ENCODE peak calls at places on chromosomes 1 and 21, in five cellular contexts. One of them, this sample, is unnamed.

GRCh38 chr1:24501371-24502167 is 1.1 kb upstream of the RCAN3 start:
- DNase-seq in GM23338: peak; percentile 46
- DNase-seq in HCT116: no peak
- DNase-seq in MM.1S: peak; percentile 76
- DNase-seq in neural progenitor cell: no peak
- DNase-seq in this sample: peak; percentile 62

GRCh38 chr21:42365770-42366169 is 565 bp downstream of the TFF1 start:
- DNase-seq in GM23338: no peak
- DNase-seq in HCT116: no peak
- DNase-seq in MM.1S: no peak
- DNase-seq in neural progenitor cell: no peak
- DNase-seq in this sample: no peak

GRCh38 chr1:170723518-170723917 is 59.6 kb downstream of the PRRX1 start:
- DNase-seq in GM23338: no peak
- DNase-seq in HCT116: no peak
- DNase-seq in MM.1S: no peak
- DNase-seq in neural progenitor cell: no peak
- DNase-seq in this sample: no peak

GRCh38 chr1:9822897-9823692 is 670 bp downstream of the CLSTN1 start:
- DNase-seq in GM23338: peak; percentile 56
- DNase-seq in HCT116: no peak
- DNase-seq in MM.1S: peak; percentile 41
- DNase-seq in neural progenitor cell: peak; percentile 59
- DNase-seq in this sample: peak; percentile 60

GRCh38 chr1:171948491-171948890 is 107.2 kb downstream of the DNM3 start:
- DNase-seq in GM23338: peak; percentile 24
- DNase-seq in HCT116: no peak
- DNase-seq in MM.1S: no peak
- DNase-seq in neural progenitor cell: no peak
- DNase-seq in this sample: peak; percentile 46

GRCh38 chr1:205963352-205963751 is 20.1 kb upstream of the SLC26A9 start:
- DNase-seq in GM23338: no peak
- DNase-seq in HCT116: no peak
- DNase-seq in MM.1S: no peak
- DNase-seq in neural progenitor cell: no peak
- DNase-seq in this sample: peak; percentile 95

GRCh38 chr21:45460011-45460565 is 55.1 kb downstream of the COL18A1 start:
- DNase-seq in GM23338: no peak
- DNase-seq in HCT116: no peak
- DNase-seq in MM.1S: no peak
- DNase-seq in neural progenitor cell: no peak
- DNase-seq in this sample: no peak

GRCh38 chr21:42401164-42401563 is 2.5 kb upstream of the UBASH3A start:
- DNase-seq in GM23338: no peak
- DNase-seq in HCT116: no peak
- DNase-seq in MM.1S: no peak
- DNase-seq in neural progenitor cell: no peak
- DNase-seq in this sample: peak; percentile 27

GRCh38 chr1:197465528-197466205 is 197.6 kb downstream of the CRB1 start:
- DNase-seq in GM23338: no peak
- DNase-seq in HCT116: no peak
- DNase-seq in MM.1S: peak; percentile 69
- DNase-seq in neural progenitor cell: no peak
- DNase-seq in this sample: no peak

GRCh38 chr1:46480959-46481646 is 8.5 kb upstream of the DMBX1 start:
- DNase-seq in GM23338: no peak
- DNase-seq in HCT116: no peak
- DNase-seq in MM.1S: no peak
- DNase-seq in neural progenitor cell: no peak
- DNase-seq in this sample: peak; percentile 34

GRCh38 chr21:40714516-40714915 is 132.4 kb downstream of the DSCAM start:
- DNase-seq in GM23338: no peak
- DNase-seq in HCT116: no peak
- DNase-seq in MM.1S: no peak
- DNase-seq in neural progenitor cell: no peak
- DNase-seq in this sample: no peak

GRCh38 chr21:45737485-45738166 is 94.1 kb downstream of the PCBP3 start:
- DNase-seq in GM23338: no peak
- DNase-seq in HCT116: no peak
- DNase-seq in MM.1S: no peak
- DNase-seq in neural progenitor cell: no peak
- DNase-seq in this sample: no peak

GRCh38 chr1:247906504-247907047 is 11.2 kb downstream of the OR2W3 start:
- DNase-seq in GM23338: peak; percentile 84
- DNase-seq in HCT116: no peak
- DNase-seq in MM.1S: peak; percentile 18
- DNase-seq in neural progenitor cell: no peak
- DNase-seq in this sample: peak; percentile 9

GRCh38 chr1:15578921-15579682 is 5.7 kb downstream of the AGMAT start:
- DNase-seq in GM23338: no peak
- DNase-seq in HCT116: no peak
- DNase-seq in MM.1S: peak; percentile 38
- DNase-seq in neural progenitor cell: no peak
- DNase-seq in this sample: no peak

GRCh38 chr1:157983787-157984186 is 9.7 kb upstream of the KIRREL1 start:
- DNase-seq in GM23338: no peak
- DNase-seq in HCT116: no peak
- DNase-seq in MM.1S: no peak
- DNase-seq in neural progenitor cell: no peak
- DNase-seq in this sample: no peak

GRCh38 chr1:184684285-184685077 is 70.2 kb downstream of the EDEM3 start:
- DNase-seq in GM23338: no peak
- DNase-seq in HCT116: no peak
- DNase-seq in MM.1S: no peak
- DNase-seq in neural progenitor cell: no peak
- DNase-seq in this sample: peak; percentile 6

GRCh38 chr1:229882621-229883020 is 184.4 kb upstream of the GALNT2 start:
- DNase-seq in GM23338: no peak
- DNase-seq in HCT116: no peak
- DNase-seq in MM.1S: no peak
- DNase-seq in neural progenitor cell: no peak
- DNase-seq in this sample: no peak

GRCh38 chr1:210402560-210402959 is 73.9 kb downstream of the HHAT start:
- DNase-seq in GM23338: no peak
- DNase-seq in HCT116: no peak
- DNase-seq in MM.1S: no peak
- DNase-seq in neural progenitor cell: no peak
- DNase-seq in this sample: no peak

GRCh38 chr1:18201997-18202719 is 94.6 kb downstream of the IGSF21 start:
- DNase-seq in GM23338: no peak
- DNase-seq in HCT116: no peak
- DNase-seq in MM.1S: no peak
- DNase-seq in neural progenitor cell: no peak
- DNase-seq in this sample: no peak

GRCh38 chr1:24503003-24503751 is 541 bp downstream of the RCAN3 start:
- DNase-seq in GM23338: peak; percentile 45
- DNase-seq in HCT116: no peak
- DNase-seq in MM.1S: peak; percentile 17
- DNase-seq in neural progenitor cell: peak; percentile 42
- DNase-seq in this sample: no peak

GRCh38 chr1:243513726-243514491 is 258.1 kb downstream of the SDCCAG8 start:
- DNase-seq in GM23338: no peak
- DNase-seq in HCT116: no peak
- DNase-seq in MM.1S: peak; percentile 71
- DNase-seq in neural progenitor cell: no peak
- DNase-seq in this sample: peak; percentile 49

DNA sequence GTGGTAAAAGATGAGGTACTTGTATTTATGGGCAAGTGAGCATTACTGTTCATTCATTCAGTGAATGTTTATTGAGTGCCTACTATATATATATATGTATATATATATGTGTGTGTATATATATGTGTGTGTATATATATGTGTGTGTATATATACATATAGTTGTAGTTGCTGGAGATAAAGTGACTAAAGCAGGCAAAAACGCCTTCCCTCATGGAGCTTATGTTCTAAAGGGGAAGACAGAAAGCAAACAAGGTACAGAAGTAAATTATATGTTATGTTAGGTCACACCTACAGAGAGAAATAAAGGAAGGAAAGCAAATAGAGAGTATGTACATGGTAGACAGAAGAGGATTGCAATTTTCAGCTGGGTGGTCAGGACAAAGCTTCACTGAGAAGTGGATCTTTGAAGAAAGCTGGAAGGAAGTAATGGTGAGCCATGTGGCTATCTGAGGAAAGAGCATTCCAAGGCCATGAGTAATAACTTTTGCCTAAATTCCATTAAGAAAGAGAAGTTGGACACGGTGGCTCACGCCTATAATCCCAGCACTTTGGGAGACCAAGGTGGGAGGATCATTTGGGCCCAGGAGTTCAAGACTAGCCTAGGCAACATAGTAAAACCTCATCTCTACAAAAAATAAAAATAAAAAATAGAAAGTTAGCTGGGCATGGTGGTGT is 33.5 kb upstream of the KLF17 start:
- DNase-seq in GM23338: no peak
- DNase-seq in HCT116: peak; percentile 16
- DNase-seq in MM.1S: no peak
- DNase-seq in neural progenitor cell: no peak
- DNase-seq in this sample: peak; percentile 83
- TF ChIP-seq EZH2phosphoT487 in GM23338: no peak
- TF ChIP-seq EZH2phosphoT487 in HCT116: no peak
- TF ChIP-seq EZH2phosphoT487 in MM.1S: no peak
- TF ChIP-seq EZH2phosphoT487 in neural progenitor cell: no peak
- TF ChIP-seq EZH2phosphoT487 in this sample: no peak

GRCh38 chr1:181476581-181476980 is 6.7 kb upstream of the CACNA1E start:
- DNase-seq in GM23338: no peak
- DNase-seq in HCT116: no peak
- DNase-seq in MM.1S: no peak
- DNase-seq in neural progenitor cell: no peak
- DNase-seq in this sample: no peak

GRCh38 chr1:181475580-181475979 is 7.7 kb upstream of the CACNA1E start:
- DNase-seq in GM23338: no peak
- DNase-seq in HCT116: no peak
- DNase-seq in MM.1S: no peak
- DNase-seq in neural progenitor cell: no peak
- DNase-seq in this sample: no peak

GRCh38 chr1:181482521-181483083 is 715 bp upstream of the CACNA1E start:
- DNase-seq in GM23338: peak; percentile 80
- DNase-seq in HCT116: no peak
- DNase-seq in MM.1S: peak; percentile 38
- DNase-seq in neural progenitor cell: peak; percentile 85
- DNase-seq in this sample: peak; percentile 53

GRCh38 chr1:181482001-181482430 is 1.3 kb upstream of the CACNA1E start:
- DNase-seq in GM23338: peak; percentile 40
- DNase-seq in HCT116: no peak
- DNase-seq in MM.1S: no peak
- DNase-seq in neural progenitor cell: no peak
- DNase-seq in this sample: no peak

DNA sequence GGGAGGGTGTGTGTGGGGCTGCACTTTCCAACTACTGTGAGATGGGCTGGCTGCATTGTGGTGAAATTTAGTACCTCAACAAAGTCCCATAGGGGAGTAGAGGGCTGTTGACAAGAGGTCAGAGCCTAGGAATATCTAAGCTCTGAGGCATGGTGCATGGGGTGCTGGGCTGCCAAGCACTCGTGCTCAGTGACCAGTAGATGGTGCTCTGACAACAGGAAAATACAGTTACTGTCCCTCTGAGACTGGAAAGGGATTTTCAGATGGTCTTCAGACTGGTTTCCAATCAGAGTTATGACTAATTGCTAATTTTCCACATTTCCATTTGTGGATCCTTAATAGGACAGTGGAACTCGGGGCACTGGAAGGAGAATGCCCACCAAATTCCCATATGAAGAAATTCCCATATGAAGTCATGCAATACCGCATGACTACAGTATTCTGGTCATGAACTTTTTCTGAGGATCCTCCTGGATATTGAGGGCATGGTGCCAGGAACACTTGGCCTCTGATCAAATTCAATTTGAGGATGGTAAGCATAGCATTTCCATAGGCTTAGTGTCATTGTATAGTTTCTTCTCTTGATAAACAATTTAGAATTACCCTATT is 4.1 kb upstream of the CACNA1E start:
- DNase-seq in GM23338: peak; percentile 79
- DNase-seq in HCT116: peak; percentile 59
- DNase-seq in MM.1S: peak; percentile 67
- DNase-seq in neural progenitor cell: peak; percentile 84
- DNase-seq in this sample: peak; percentile 79
- TF ChIP-seq EZH2phosphoT487 in GM23338: no peak
- TF ChIP-seq EZH2phosphoT487 in HCT116: no peak
- TF ChIP-seq EZH2phosphoT487 in MM.1S: no peak
- TF ChIP-seq EZH2phosphoT487 in neural progenitor cell: no peak
- TF ChIP-seq EZH2phosphoT487 in this sample: no peak

GRCh38 chr1:180724055-180724454 is 92.2 kb downstream of the XPR1 start:
- DNase-seq in GM23338: no peak
- DNase-seq in HCT116: no peak
- DNase-seq in MM.1S: no peak
- DNase-seq in neural progenitor cell: no peak
- DNase-seq in this sample: no peak
- TF ChIP-seq EZH2phosphoT487 in GM23338: no peak
- TF ChIP-seq EZH2phosphoT487 in HCT116: no peak
- TF ChIP-seq EZH2phosphoT487 in MM.1S: no peak
- TF ChIP-seq EZH2phosphoT487 in neural progenitor cell: no peak
- TF ChIP-seq EZH2phosphoT487 in this sample: no peak

GRCh38 chr1:224519874-224520273 is 85.3 kb upstream of the WDR26 start:
- DNase-seq in GM23338: no peak
- DNase-seq in HCT116: no peak
- DNase-seq in MM.1S: no peak
- DNase-seq in neural progenitor cell: no peak
- DNase-seq in this sample: peak; percentile 51

GRCh38 chr1:224520808-224521207 is 86.2 kb upstream of the WDR26 start:
- DNase-seq in GM23338: no peak
- DNase-seq in HCT116: no peak
- DNase-seq in MM.1S: no peak
- DNase-seq in neural progenitor cell: no peak
- DNase-seq in this sample: no peak

GRCh38 chr1:224523676-224524075 is 89.1 kb upstream of the WDR26 start:
- DNase-seq in GM23338: no peak
- DNase-seq in HCT116: no peak
- DNase-seq in MM.1S: no peak
- DNase-seq in neural progenitor cell: no peak
- DNase-seq in this sample: no peak

GRCh38 chr1:224524679-224525078 is 90.1 kb upstream of the WDR26 start:
- DNase-seq in GM23338: no peak
- DNase-seq in HCT116: no peak
- DNase-seq in MM.1S: no peak
- DNase-seq in neural progenitor cell: no peak
- DNase-seq in this sample: peak; percentile 77

DNA sequence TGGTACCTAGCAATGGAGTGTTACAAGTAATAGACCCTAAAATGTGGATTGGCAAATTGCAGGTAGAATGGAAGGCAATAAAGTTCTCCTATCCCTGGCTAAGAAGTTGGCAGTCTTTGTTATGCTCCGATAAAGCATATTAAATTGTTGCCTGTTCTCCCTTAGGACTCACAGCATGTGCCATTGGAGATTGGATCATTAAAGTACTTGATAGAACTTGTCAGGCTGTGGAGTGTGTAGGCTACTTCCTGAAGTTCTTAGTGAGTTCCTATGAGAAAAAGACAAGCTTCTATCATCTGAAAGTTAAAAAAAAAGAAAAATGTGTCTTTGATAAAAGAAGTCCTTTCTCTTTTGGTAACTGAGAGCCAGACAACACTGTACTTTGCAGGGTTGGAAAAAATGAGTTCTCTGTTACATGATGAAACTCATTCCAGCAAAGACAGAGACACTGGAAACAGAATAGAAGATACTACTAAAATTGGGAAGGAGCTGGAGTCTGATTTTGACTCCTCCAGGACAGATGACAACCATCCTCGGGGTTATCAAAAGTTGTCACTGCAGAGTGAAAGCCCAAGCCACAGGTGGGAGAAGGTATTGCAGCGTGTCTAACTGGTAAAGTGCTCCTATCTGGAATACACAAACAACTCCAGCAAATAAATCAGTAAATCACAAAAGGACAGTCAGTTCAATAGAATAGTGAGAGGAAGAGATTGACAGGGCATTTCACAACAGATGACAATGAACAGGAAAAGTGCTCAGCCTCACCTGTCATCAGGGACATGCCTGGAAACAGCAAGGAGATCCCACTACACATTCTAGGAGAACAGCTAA is 87.5 kb upstream of the WDR26 start:
- DNase-seq in GM23338: no peak
- DNase-seq in HCT116: no peak
- DNase-seq in MM.1S: no peak
- DNase-seq in neural progenitor cell: no peak
- DNase-seq in this sample: no peak
- TF ChIP-seq EZH2phosphoT487 in GM23338: no peak
- TF ChIP-seq EZH2phosphoT487 in HCT116: no peak
- TF ChIP-seq EZH2phosphoT487 in MM.1S: no peak
- TF ChIP-seq EZH2phosphoT487 in neural progenitor cell: no peak
- TF ChIP-seq EZH2phosphoT487 in this sample: no peak

This sample was measured in GM23248.